ENCODE peak calls at places on chromosomes 6 and 20, in four cellular contexts. Y is uterus, X is breast epithelium, H is fibroblast of lung. U is an unnamed sample.

GRCh38 chr20:59811681-59812171 is 121.7 kb downstream of the SYCP2 start:
- DNase-seq in Y (peak; percentile 6), X (no peak), H (no peak), U (no peak)

GRCh38 chr6:42391441-42391840 is 60.3 kb downstream of the TRERF1 start:
- DNase-seq in Y (no peak), X (no peak), H (no peak), U (no peak)

GRCh38 chr6:296151-297122 is 4.2 kb downstream of the DUSP22 start:
- DNase-seq in Y (no peak), X (no peak), H (no peak), U (no peak)

GRCh38 chr20:44637490-44638372 is 13.8 kb downstream of the ADA start:
- DNase-seq in Y (no peak), X (no peak), H (no peak), U (no peak)

GRCh38 chr20:20369353-20370086 is 1.6 kb downstream of the INSM1 start:
- DNase-seq in Y (no peak), X (no peak), H (no peak), U (no peak)

GRCh38 chr6:72922401-72922800 is 300.5 kb downstream of the KCNQ5 start:
- DNase-seq in Y (no peak), X (no peak), H (peak; percentile 26), U (no peak)

GRCh38 chr6:47221565-47221964 is 88.1 kb downstream of the TNFRSF21 start:
- DNase-seq in Y (no peak), X (no peak), H (no peak), U (no peak)

GRCh38 chr20:44720994-44721784 is 6.0 kb downstream of the CCN5 start:
- DNase-seq in Y (peak; percentile 64), X (peak; percentile 59), H (peak; percentile 91), U (peak; percentile 72)

GRCh38 chr6:106134906-106135634 is 48.9 kb downstream of the PRDM1 start:
- DNase-seq in Y (no peak), X (no peak), H (peak; percentile 61), U (peak; percentile 72)

GRCh38 chr6:134551245-134551960 is 233.5 kb upstream of the SGK1 start:
- DNase-seq in Y (no peak), X (no peak), H (peak; percentile 92), U (peak; percentile 91)

GRCh38 chr6:161360505-161360904 is 86.6 kb upstream of the AGPAT4 start:
- DNase-seq in Y (no peak), X (no peak), H (no peak), U (no peak)

GRCh38 chr6:38143191-38144154 is 323.9 kb downstream of the ZFAND3 start:
- DNase-seq in Y (no peak), X (no peak), H (no peak), U (no peak)

DNA sequence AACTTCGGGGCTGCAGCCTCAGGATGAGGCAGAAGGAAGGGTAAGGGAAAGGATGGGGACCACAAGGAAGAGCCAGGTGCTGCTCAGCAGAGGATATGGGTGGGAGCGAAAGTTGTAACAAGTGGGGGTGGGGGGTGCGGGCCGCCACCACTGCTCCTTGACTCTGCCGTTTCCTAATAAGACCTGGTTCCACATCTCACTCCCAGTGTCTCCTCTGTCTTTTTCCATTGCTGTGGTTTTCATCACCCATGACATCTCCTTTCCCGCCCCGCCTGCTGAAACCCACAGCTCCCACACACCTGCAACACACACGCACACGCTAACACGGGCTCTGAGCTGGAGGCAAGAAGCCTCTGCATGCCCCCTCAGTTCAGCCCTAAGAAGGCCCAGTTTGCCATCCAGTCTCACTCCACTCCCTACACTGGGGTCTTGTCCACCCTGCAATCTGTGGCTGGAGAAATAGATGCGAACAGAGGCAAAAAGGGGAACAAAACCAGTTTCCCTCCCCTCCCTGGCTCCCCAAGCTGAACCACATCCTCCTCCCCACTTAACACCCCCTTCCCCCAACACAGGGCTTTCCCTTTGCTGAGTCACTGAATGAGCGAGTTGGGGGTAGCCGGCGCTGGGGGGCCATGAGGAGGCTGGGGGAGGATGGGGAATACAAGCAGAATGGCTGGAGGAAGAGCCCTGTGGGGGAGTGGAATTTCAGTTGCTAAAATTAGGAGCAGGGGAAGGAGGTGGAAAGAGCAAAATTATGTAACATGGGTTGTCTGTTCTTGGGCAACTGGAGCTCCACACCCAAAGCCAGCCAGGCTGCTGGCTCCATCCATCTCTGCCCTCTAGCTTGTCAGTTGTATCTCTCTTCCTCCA is 11.5 kb downstream of the NFKBIL1 start:
- DNase-seq in Y (peak; percentile 40), X (no peak), H (peak; percentile 29), U (no peak)
- H3K4me3 ChIP-seq in Y (no peak overlapping the region), X (no peak overlapping the region), H (no peak overlapping the region), U (no peak overlapping the region)

DNA sequence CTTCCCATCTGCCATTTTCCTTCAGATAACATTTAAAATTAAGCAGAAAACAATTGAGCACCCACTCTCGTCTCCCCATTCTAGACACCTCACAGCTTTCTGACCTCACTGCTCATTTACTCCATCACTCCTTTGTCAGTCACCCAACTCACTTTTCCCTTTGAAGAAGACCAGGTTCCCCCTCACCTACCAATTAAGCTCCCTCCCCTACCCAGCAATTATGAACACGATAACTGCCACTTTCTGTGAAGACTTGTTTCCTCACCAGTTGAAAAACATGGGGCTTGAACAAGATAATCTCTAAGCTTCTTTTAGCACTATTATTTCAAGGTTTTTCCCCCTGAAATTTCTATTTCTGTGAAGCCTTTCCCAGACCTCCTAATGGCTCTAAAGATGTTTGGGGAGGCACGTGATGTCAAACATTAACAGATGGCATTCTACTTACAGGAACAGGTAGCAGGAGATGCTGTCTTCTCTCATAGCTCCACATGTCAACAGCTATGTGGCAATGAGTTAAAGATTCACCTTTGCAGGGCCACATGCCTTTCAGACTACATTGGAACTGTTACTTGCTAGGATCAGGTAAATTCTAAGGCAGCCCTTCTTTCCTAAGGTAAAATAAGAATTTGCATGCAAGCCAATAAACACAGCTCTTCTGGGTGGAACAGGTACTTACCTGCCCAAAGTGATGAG is 24.8 kb upstream of the SLA2 start:
- DNase-seq in Y (no peak), X (no peak), H (no peak), U (no peak)
- H3K4me3 ChIP-seq in Y (no peak overlapping the region), X (no peak overlapping the region), H (no peak overlapping the region), U (no peak overlapping the region)

DNA sequence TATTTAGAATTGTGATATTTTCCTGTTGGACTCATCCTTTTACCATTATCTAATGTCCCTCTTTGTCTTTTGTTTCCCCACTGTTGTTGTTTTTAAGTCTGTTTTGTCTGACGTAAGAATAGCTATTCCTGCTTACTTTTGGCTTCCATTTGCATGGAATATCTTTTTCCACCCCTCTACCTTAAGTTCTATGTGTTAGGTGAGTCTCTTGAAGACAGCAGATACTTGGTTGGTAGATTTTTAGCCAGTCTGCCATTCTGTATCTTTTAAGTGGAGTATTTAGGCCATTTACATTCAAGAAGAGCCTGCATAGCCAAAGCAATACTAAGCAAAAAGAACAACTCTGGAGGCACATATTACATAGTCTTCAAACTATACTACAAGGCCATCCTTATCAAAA is 39.2 kb downstream of the CTCFL start:
- DNase-seq in Y (no peak), X (no peak), H (no peak), U (no peak)
- H3K4me3 ChIP-seq in Y (no peak overlapping the region), X (no peak overlapping the region), H (no peak overlapping the region), U (no peak overlapping the region)

GRCh38 chr6:110877154-110877564 is 2.6 kb downstream of the AMD1 start:
- DNase-seq in Y (no peak), X (no peak), H (peak; percentile 27), U (no peak)
- H3K4me3 ChIP-seq in Y (no peak overlapping the region), X (peak overlapping the region; percentile 98), H (peak overlapping the region; percentile 66), U (peak overlapping the region; percentile 75)